ENCODE peak calls at places on chromosomes 11 and 22, in four cellular contexts. One of them, this sample, is unnamed.
A peak's percentile ranks its signal among the peaks of the same experiment; 100 is the strongest.

GRCh38 chr11:59556115-59556882 is 45.0 kb downstream of the OR4D9 start:
- DNase-seq in colonic mucosa: no peak
- DNase-seq in tibial nerve: peak; percentile 77
- DNase-seq in cardiac muscle cell: peak; percentile 86
- DNase-seq in this sample: peak; percentile 81

GRCh38 chr11:27592111-27592780 is 85.7 kb upstream of the LIN7C start:
- DNase-seq in tibial nerve: no peak
- DNase-seq in colonic mucosa: no peak
- DNase-seq in cardiac muscle cell: peak; percentile 48
- DNase-seq in this sample: no peak

GRCh38 chr11:73404048-73404447 is 27.8 kb downstream of the RELT start:
- DNase-seq in tibial nerve: peak; percentile 82
- DNase-seq in colonic mucosa: no peak
- DNase-seq in cardiac muscle cell: peak; percentile 80
- DNase-seq in this sample: peak; percentile 31

GRCh38 chr22:42317691-42318547 is 47.5 kb upstream of the TCF20 start:
- DNase-seq in colonic mucosa: peak; percentile 87
- DNase-seq in tibial nerve: no peak
- DNase-seq in cardiac muscle cell: no peak
- DNase-seq in this sample: peak; percentile 62

GRCh38 chr11:124863137-124863825 is 2.0 kb upstream of the ROBO3 start:
- DNase-seq in tibial nerve: peak; percentile 37
- DNase-seq in colonic mucosa: no peak
- DNase-seq in cardiac muscle cell: peak; percentile 55
- DNase-seq in this sample: no peak

GRCh38 chr22:47043835-47044721 is 281.6 kb downstream of the TBC1D22A start:
- DNase-seq in cardiac muscle cell: peak; percentile 28
- DNase-seq in tibial nerve: no peak
- DNase-seq in colonic mucosa: peak; percentile 86
- DNase-seq in this sample: no peak

GRCh38 chr22:36164621-36165020 is 4.1 kb upstream of the APOL3 start:
- DNase-seq in cardiac muscle cell: no peak
- DNase-seq in tibial nerve: no peak
- DNase-seq in colonic mucosa: no peak
- DNase-seq in this sample: no peak

GRCh38 chr11:132084433-132084832 is 714.0 kb downstream of the NTM start:
- DNase-seq in tibial nerve: no peak
- DNase-seq in cardiac muscle cell: no peak
- DNase-seq in colonic mucosa: no peak
- DNase-seq in this sample: no peak

GRCh38 chr22:17552737-17553136 is 10.6 kb upstream of the SLC25A18 start:
- DNase-seq in cardiac muscle cell: no peak
- DNase-seq in tibial nerve: no peak
- DNase-seq in colonic mucosa: no peak
- DNase-seq in this sample: no peak

GRCh38 chr11:29985248-29985647 is 31.6 kb downstream of the KCNA4 start:
- DNase-seq in cardiac muscle cell: no peak
- DNase-seq in colonic mucosa: no peak
- DNase-seq in tibial nerve: no peak
- DNase-seq in this sample: no peak

GRCh38 chr11:57776101-57776511 is 14.5 kb downstream of the CTNND1 start:
- DNase-seq in colonic mucosa: no peak
- DNase-seq in cardiac muscle cell: peak; percentile 72
- DNase-seq in tibial nerve: no peak
- DNase-seq in this sample: no peak

GRCh38 chr11:65962136-65962564 is 616 bp downstream of the SART1 start:
- DNase-seq in colonic mucosa: no peak
- DNase-seq in tibial nerve: no peak
- DNase-seq in cardiac muscle cell: no peak
- DNase-seq in this sample: no peak

DNA sequence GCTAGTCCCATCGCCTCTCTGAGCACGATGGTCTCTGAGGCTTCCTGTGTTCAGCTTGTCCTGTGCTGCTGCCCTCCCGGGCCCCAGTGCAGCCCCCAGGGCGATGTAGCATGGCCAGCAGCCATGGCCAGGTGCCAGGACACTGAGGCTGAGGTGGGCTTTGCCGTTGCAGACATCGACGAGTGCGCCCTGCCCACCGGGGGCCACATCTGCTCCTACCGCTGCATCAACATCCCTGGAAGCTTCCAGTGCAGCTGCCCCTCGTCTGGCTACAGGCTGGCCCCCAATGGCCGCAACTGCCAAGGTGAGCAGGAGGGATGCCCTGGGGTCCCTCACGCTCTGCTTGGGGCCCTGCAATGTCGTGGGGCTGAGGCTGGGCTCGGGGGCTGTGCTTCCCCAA is 45.8 kb downstream of the FBLN1 start:
- DNase-seq in colonic mucosa: no peak
- DNase-seq in cardiac muscle cell: no peak
- DNase-seq in tibial nerve: no peak
- DNase-seq in this sample: no peak
- H3K4me1 ChIP-seq in colonic mucosa: no peaks in the 10 kb centered on the region
- H3K4me1 ChIP-seq in cardiac muscle cell: peaks cover 6% of the 10 kb centered on the region
- H3K4me1 ChIP-seq in tibial nerve: peaks cover 16% of the 10 kb centered on the region
- H3K4me1 ChIP-seq in this sample: peaks cover 30% of the 10 kb centered on the region

GRCh38 chr22:38756631-38757463 is 1.0 kb upstream of the SUN2 start:
- DNase-seq in tibial nerve: no peak
- DNase-seq in cardiac muscle cell: no peak
- DNase-seq in colonic mucosa: peak; percentile 39
- DNase-seq in this sample: no peak
- H3K4me1 ChIP-seq in tibial nerve: peaks cover 32% of the 10 kb centered on the region
- H3K4me1 ChIP-seq in cardiac muscle cell: peaks cover 2% of the 10 kb centered on the region
- H3K4me1 ChIP-seq in colonic mucosa: peaks cover 6% of the 10 kb centered on the region
- H3K4me1 ChIP-seq in this sample: peaks cover 27% of the 10 kb centered on the region

GRCh38 chr11:68939583-68940555 is 36.2 kb downstream of the IGHMBP2 start:
- DNase-seq in colonic mucosa: no peak
- DNase-seq in tibial nerve: no peak
- DNase-seq in cardiac muscle cell: no peak
- DNase-seq in this sample: no peak

GRCh38 chr11:68936676-68937620 is 33.3 kb downstream of the IGHMBP2 start:
- DNase-seq in tibial nerve: no peak
- DNase-seq in cardiac muscle cell: no peak
- DNase-seq in colonic mucosa: no peak
- DNase-seq in this sample: no peak

GRCh38 chr11:68936358-68936636 is 32.6 kb downstream of the IGHMBP2 start:
- DNase-seq in colonic mucosa: no peak
- DNase-seq in tibial nerve: no peak
- DNase-seq in cardiac muscle cell: no peak
- DNase-seq in this sample: no peak

GRCh38 chr11:68938816-68939582 is 35.3 kb downstream of the IGHMBP2 start:
- DNase-seq in tibial nerve: no peak
- DNase-seq in colonic mucosa: no peak
- DNase-seq in cardiac muscle cell: no peak
- DNase-seq in this sample: no peak

GRCh38 chr11:68938088-68938487 is 34.4 kb downstream of the IGHMBP2 start:
- DNase-seq in tibial nerve: no peak
- DNase-seq in cardiac muscle cell: no peak
- DNase-seq in colonic mucosa: no peak
- DNase-seq in this sample: no peak
- H3K4me1 ChIP-seq in tibial nerve: peaks cover 3% of the 10 kb centered on the region
- H3K4me1 ChIP-seq in cardiac muscle cell: no peaks in the 10 kb centered on the region
- H3K4me1 ChIP-seq in colonic mucosa: no peaks in the 10 kb centered on the region
- H3K4me1 ChIP-seq in this sample: peaks cover 6% of the 10 kb centered on the region

GRCh38 chr11:61106906-61107470 is 4.7 kb downstream of the CD5 start:
- DNase-seq in tibial nerve: no peak
- DNase-seq in colonic mucosa: no peak
- DNase-seq in cardiac muscle cell: no peak
- DNase-seq in this sample: no peak

GRCh38 chr11:61109671-61110070 is 7.4 kb downstream of the CD5 start:
- DNase-seq in colonic mucosa: no peak
- DNase-seq in tibial nerve: no peak
- DNase-seq in cardiac muscle cell: no peak
- DNase-seq in this sample: no peak

GRCh38 chr11:61107888-61108287 is 5.6 kb downstream of the CD5 start:
- DNase-seq in colonic mucosa: no peak
- DNase-seq in tibial nerve: no peak
- DNase-seq in cardiac muscle cell: no peak
- DNase-seq in this sample: no peak

GRCh38 chr11:61110255-61111059 is 8.2 kb downstream of the CD5 start:
- DNase-seq in tibial nerve: no peak
- DNase-seq in colonic mucosa: no peak
- DNase-seq in cardiac muscle cell: no peak
- DNase-seq in this sample: no peak

DNA sequence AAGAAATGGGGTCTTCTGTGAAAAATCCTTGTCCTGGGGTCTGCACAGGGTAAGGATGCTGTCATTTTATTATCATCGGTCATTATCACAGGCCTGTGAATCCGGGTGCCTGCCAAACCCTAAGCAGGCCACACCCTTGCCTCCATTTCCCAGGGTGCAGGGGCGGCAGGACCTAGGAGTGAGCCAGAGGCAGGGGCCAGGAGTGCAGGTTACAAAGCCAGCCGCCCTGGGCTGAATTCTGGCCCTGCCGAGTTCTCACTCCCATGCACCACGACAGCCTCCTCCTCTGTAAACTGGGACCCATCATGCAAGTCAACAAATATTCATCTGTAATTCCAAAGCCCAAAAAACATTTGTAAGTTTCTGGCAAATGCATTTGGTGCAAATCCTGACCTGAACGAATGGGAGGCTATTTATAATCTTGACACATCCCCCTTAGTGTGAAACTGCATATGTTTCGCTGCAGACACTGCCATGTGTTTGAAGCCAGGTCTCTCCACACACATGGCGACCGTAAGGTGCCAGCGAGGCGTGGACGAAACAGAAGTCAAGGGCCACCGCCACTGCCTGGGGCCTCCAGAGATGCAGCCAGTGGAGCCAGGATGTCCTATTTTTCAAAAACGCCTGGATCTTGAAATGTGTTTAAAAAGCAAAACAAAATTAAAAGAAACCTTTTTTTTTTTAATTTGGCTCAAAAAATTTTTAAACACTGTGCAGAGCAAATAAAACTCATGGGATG is 6.7 kb downstream of the CD5 start:
- DNase-seq in cardiac muscle cell: no peak
- DNase-seq in colonic mucosa: no peak
- DNase-seq in tibial nerve: no peak
- DNase-seq in this sample: no peak
- H3K4me1 ChIP-seq in cardiac muscle cell: no peaks in the 10 kb centered on the region
- H3K4me1 ChIP-seq in colonic mucosa: no peaks in the 10 kb centered on the region
- H3K4me1 ChIP-seq in tibial nerve: no peaks in the 10 kb centered on the region
- H3K4me1 ChIP-seq in this sample: no peaks in the 10 kb centered on the region

DNA sequence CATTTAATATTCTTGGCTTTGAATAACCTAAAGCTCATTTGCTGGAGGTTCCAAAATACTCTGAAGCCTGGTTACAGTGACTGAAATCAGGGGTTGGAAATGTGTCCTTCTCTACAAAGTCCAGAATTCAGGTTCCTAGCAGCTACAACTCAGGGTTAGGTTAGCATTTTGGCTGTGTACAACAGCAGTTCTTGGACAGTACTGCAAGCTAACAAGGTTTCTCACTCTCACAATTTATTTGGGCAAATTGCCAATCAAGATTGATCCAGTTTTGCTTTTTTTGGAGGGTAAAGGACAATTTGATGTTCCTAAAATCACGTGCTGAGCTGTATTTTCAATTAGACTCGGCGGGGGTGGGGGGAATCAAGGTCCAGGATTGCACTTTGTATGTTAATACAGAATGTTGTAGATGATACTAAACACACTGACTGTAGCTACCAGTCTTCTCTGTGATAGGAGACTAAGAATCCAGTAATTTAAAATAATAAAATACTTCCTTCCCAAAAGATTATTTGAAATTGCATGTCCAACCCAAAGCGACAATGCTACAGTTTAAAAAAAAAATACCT is 49.7 kb upstream of the RAPSN start:
- DNase-seq in colonic mucosa: no peak
- DNase-seq in tibial nerve: no peak
- DNase-seq in cardiac muscle cell: no peak
- DNase-seq in this sample: no peak
- H3K4me1 ChIP-seq in colonic mucosa: no peaks in the 10 kb centered on the region
- H3K4me1 ChIP-seq in tibial nerve: peaks cover 27% of the 10 kb centered on the region
- H3K4me1 ChIP-seq in cardiac muscle cell: peaks cover 51% of the 10 kb centered on the region
- H3K4me1 ChIP-seq in this sample: no peaks in the 10 kb centered on the region

GRCh38 chr22:37545703-37546435 is 14.4 kb upstream of the CDC42EP1 start:
- DNase-seq in colonic mucosa: peak; percentile 95
- DNase-seq in cardiac muscle cell: peak; percentile 100
- DNase-seq in tibial nerve: peak; percentile 84
- DNase-seq in this sample: peak; percentile 73
- H3K4me1 ChIP-seq in colonic mucosa: peaks cover 20% of the 10 kb centered on the region
- H3K4me1 ChIP-seq in cardiac muscle cell: peaks cover 4% of the 10 kb centered on the region
- H3K4me1 ChIP-seq in tibial nerve: peaks cover 36% of the 10 kb centered on the region
- H3K4me1 ChIP-seq in this sample: peaks cover 49% of the 10 kb centered on the region

DNA sequence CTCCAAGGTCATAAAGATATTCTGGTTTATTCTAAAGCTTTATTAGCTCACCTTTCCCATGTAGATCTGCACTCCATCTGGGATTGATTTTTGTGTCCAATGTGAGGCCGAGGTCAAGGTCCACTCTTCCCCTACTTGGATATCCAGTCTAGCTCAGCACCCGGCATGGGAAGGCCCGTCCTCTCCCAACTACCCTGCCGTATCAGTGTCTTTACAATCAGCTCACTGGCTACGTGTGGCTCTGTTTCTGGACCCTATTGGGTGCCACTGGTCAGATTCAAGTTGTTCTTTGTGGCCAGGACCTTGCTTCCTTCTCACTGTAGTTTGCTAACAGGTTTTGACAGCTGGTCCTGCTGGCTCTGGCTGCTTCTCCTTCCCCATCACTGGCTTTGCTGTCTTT is 30.9 kb downstream of the KCNQ1OT1 start:
- DNase-seq in colonic mucosa: peak; percentile 12
- DNase-seq in cardiac muscle cell: no peak
- DNase-seq in tibial nerve: no peak
- DNase-seq in this sample: no peak
- H3K4me1 ChIP-seq in colonic mucosa: no peaks in the 10 kb centered on the region
- H3K4me1 ChIP-seq in cardiac muscle cell: peaks cover 10% of the 10 kb centered on the region
- H3K4me1 ChIP-seq in tibial nerve: no peaks in the 10 kb centered on the region
- H3K4me1 ChIP-seq in this sample: no peaks in the 10 kb centered on the region

GRCh38 chr11:1307163-1307870 is 2.1 kb downstream of the TOLLIP start:
- DNase-seq in cardiac muscle cell: no peak
- DNase-seq in colonic mucosa: no peak
- DNase-seq in tibial nerve: no peak
- DNase-seq in this sample: peak; percentile 71

GRCh38 chr11:1309498-1310314 is at the start of gene TOLLIP:
- DNase-seq in colonic mucosa: peak; percentile 95
- DNase-seq in cardiac muscle cell: peak; percentile 94
- DNase-seq in tibial nerve: peak; percentile 89
- DNase-seq in this sample: peak; percentile 84

GRCh38 chr11:1310315-1310687 is 869 bp upstream of the TOLLIP start:
- DNase-seq in cardiac muscle cell: no peak
- DNase-seq in tibial nerve: no peak
- DNase-seq in colonic mucosa: peak; percentile 45
- DNase-seq in this sample: no peak

GRCh38 chr11:1307998-1308744 is 1.3 kb downstream of the TOLLIP start:
- DNase-seq in colonic mucosa: no peak
- DNase-seq in tibial nerve: no peak
- DNase-seq in cardiac muscle cell: peak; percentile 16
- DNase-seq in this sample: peak; percentile 33

GRCh38 chr11:1308745-1309497 is 511 bp downstream of the TOLLIP start:
- DNase-seq in colonic mucosa: no peak
- DNase-seq in cardiac muscle cell: no peak
- DNase-seq in tibial nerve: no peak
- DNase-seq in this sample: no peak
- H3K4me1 ChIP-seq in colonic mucosa: peaks cover 26% of the 10 kb centered on the region
- H3K4me1 ChIP-seq in cardiac muscle cell: peaks cover 16% of the 10 kb centered on the region
- H3K4me1 ChIP-seq in tibial nerve: peaks cover 44% of the 10 kb centered on the region
- H3K4me1 ChIP-seq in this sample: peaks cover 42% of the 10 kb centered on the region